ENCODE peak calls at places on chromosomes 7 and 10, in six cellular contexts. Y is heart right ventricle; O is sigmoid colon; A is CD8-positive, alpha-beta memory T cell; K is aorta; J is endothelial cell of umbilical vein. R is an unnamed sample.

GRCh38 chr7:134750083-134751062 is 29.1 kb upstream of the CALD1 start:
- DNase-seq in Y (peak; percentile 27), O (no peak), A (peak; percentile 45), K (peak; percentile 63), J (peak; percentile 51), R (peak; percentile 33)

GRCh38 chr10:50382576-50383023 is 131.3 kb upstream of the ASAH2 start:
- DNase-seq in Y (no peak), O (no peak), A (no peak), K (no peak), J (no peak), R (no peak)

GRCh38 chr10:86226801-86227201 is 139.8 kb downstream of the GRID1 start:
- DNase-seq in Y (no peak), O (no peak), A (no peak), K (no peak), J (no peak), R (no peak)

GRCh38 chr7:23918856-23919255 is 208.8 kb downstream of the STK31 start:
- DNase-seq in Y (no peak), O (no peak), A (no peak), K (no peak), J (no peak), R (no peak)

GRCh38 chr7:113367187-113367586 is 248.8 kb upstream of the SMIM30 start:
- DNase-seq in Y (no peak), O (no peak), A (no peak), K (no peak), J (no peak), R (no peak)

GRCh38 chr10:104350146-104350635 is 3.4 kb upstream of the CFAP58 start:
- DNase-seq in Y (no peak), O (no peak), A (peak; percentile 72), K (no peak), J (peak; percentile 79), R (peak; percentile 57)

GRCh38 chr7:142603870-142604448 is 145.3 kb upstream of the PRSS1 start:
- DNase-seq in Y (no peak), O (no peak), A (peak; percentile 48), K (no peak), J (peak; percentile 71), R (no peak)

GRCh38 chr10:25627606-25628005 is 306.4 kb upstream of the MYO3A start:
- DNase-seq in Y (no peak), O (no peak), A (no peak), K (no peak), J (no peak), R (no peak)

GRCh38 chr10:108597657-108598319 is 1325.5 kb downstream of the XPNPEP1 start:
- DNase-seq in Y (no peak), O (no peak), A (no peak), K (no peak), J (no peak), R (no peak)

GRCh38 chr7:41336981-41337380 is 365.9 kb downstream of the INHBA start:
- DNase-seq in Y (no peak), O (no peak), A (no peak), K (no peak), J (no peak), R (no peak)

GRCh38 chr10:7432884-7433726 is 22.3 kb upstream of the SFMBT2 start:
- DNase-seq in Y (no peak), O (no peak), A (no peak), K (no peak), J (peak; percentile 13), R (no peak)

GRCh38 chr10:17787087-17787942 is 21.8 kb upstream of the MRC1 start:
- DNase-seq in Y (no peak), O (no peak), A (no peak), K (no peak), J (peak; percentile 43), R (no peak)

GRCh38 chr7:4731803-4732202 is 43.6 kb upstream of the AP5Z1 start:
- DNase-seq in Y (no peak), O (no peak), A (no peak), K (no peak), J (no peak), R (no peak)

GRCh38 chr10:112221545-112221944 is 38.0 kb upstream of the GPAM start:
- DNase-seq in Y (no peak), O (no peak), A (no peak), K (no peak), J (no peak), R (no peak)

GRCh38 chr10:90162464-90162863 is 461.1 kb downstream of the KIF20B start:
- DNase-seq in Y (no peak), O (no peak), A (no peak), K (no peak), J (no peak), R (no peak)

GRCh38 chr7:155225095-155225494 is 72.6 kb upstream of the INSIG1 start:
- DNase-seq in Y (no peak), O (no peak), A (no peak), K (peak; percentile 18), J (no peak), R (no peak)

GRCh38 chr7:130734525-130735272 is 692 bp upstream of the KLF14 start:
- DNase-seq in Y (no peak), O (no peak), A (peak; percentile 6), K (no peak), J (peak; percentile 53), R (no peak)
- H3K27me3 ChIP-seq in Y (peaks cover 64% of the 10 kb centered on the region), O (peaks cover 56% of the 10 kb centered on the region), A (peaks cover 48% of the 10 kb centered on the region), K (peaks cover 4% of the 10 kb centered on the region), J (peaks cover 91% of the 10 kb centered on the region), R (peaks cover 32% of the 10 kb centered on the region)

DNA sequence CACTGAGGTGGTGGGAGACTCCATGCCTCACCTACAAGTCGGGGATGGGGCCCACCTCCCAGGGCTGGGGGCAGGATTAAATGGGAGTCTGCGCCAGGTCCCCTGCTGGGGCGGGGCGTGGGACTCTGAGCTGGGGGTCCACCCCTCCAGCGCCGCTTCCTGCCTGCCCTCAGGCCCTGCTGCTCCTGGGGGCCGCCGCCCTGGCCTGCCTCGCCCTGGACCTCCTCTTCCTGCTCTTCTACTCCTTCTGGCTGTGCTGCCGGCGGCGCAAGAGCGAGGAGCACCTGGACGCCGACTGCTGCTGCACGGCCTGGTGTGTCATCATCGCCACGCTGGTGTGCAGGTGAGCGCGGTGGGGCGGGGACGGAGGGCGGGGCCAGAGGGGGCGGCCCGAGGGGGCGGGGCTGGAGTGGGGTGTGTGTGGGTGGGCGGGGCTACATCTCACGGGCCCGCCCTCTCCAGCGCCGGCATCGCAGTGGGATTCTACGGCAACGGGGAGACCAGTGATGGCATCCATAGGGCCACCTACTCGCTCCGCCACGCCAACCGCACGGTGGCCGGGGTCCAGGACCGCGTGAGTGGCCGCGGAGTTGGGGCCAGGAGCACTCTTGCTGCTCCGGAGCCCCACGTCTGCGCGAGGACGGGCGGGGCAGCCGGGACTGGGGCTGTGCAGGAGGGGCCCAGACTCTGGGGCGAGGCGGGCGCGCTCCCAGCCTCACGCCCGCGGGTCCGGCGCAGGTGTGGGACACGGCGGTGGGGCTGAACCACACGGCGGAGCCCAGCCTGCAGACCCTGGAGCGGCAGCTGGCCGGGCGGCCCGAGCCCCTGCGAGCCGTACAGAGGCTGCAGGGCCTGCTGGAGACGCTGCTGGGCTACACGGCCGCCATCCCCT is 15.1 kb downstream of the TTYH3 start:
- DNase-seq in Y (no peak), O (no peak), A (no peak), K (no peak), J (no peak), R (no peak)
- H3K36me3 ChIP-seq in Y (no peaks in the 10 kb centered on the region), O (no peaks in the 10 kb centered on the region), A (no peaks in the 10 kb centered on the region), K (no peaks in the 10 kb centered on the region), J (peaks cover 15% of the 10 kb centered on the region), R (no peaks in the 10 kb centered on the region)

GRCh38 chr10:29980084-29980483 is 79.3 kb downstream of the JCAD start:
- DNase-seq in Y (peak; percentile 57), O (no peak), A (no peak), K (no peak), J (no peak), R (no peak)

GRCh38 chr10:29987471-29987870 is 71.9 kb downstream of the JCAD start:
- DNase-seq in Y (no peak), O (no peak), A (no peak), K (no peak), J (no peak), R (no peak)

GRCh38 chr10:29981510-29981909 is 77.9 kb downstream of the JCAD start:
- DNase-seq in Y (no peak), O (no peak), A (no peak), K (no peak), J (no peak), R (no peak)

GRCh38 chr10:29977161-29977560 is 82.2 kb downstream of the JCAD start:
- DNase-seq in Y (no peak), O (no peak), A (no peak), K (no peak), J (no peak), R (no peak)

GRCh38 chr10:29982997-29983648 is 76.3 kb downstream of the JCAD start:
- DNase-seq in Y (no peak), O (no peak), A (no peak), K (no peak), J (no peak), R (no peak)
- H3K4me3 ChIP-seq in Y (no peak overlapping the region), O (no peak overlapping the region), A (no peak overlapping the region), K (no peak overlapping the region), J (no peak overlapping the region), R (no peak overlapping the region)

GRCh38 chr10:129966370-129966769 is 2.3 kb upstream of the EBF3 start:
- DNase-seq in Y (no peak), O (peak; percentile 50), A (no peak), K (no peak), J (no peak), R (no peak)

GRCh38 chr10:129966831-129967578 is 2.9 kb upstream of the EBF3 start:
- DNase-seq in Y (no peak), O (peak; percentile 52), A (no peak), K (peak; percentile 28), J (no peak), R (no peak)

GRCh38 chr10:129964611-129965417 is 740 bp upstream of the EBF3 start:
- DNase-seq in Y (peak; percentile 48), O (peak; percentile 73), A (no peak), K (peak; percentile 51), J (no peak), R (no peak)

GRCh38 chr10:129965418-129965793 is 1.3 kb upstream of the EBF3 start:
- DNase-seq in Y (no peak), O (no peak), A (no peak), K (no peak), J (no peak), R (no peak)

DNA sequence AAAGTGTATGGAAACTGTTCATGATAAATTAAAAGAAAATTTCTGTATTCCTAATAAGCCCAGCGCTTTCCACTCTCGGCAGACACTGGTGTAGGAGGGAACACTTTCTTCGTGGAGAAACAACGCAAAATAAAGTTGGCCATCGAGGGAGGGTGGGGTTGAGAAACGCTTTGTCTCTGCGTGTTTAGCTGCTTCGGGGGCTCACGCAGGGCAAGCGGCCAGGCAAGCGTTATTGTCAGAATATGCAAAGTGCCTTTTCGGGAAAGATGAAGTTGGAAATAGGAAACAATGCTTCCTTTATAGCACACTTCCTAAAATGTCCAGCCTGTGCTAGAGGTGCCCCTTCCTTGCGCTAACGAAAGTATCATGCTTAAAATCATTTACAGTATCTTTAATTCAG is 1.9 kb upstream of the EBF3 start:
- DNase-seq in Y (no peak), O (no peak), A (no peak), K (no peak), J (no peak), R (no peak)
- H3K27me3 ChIP-seq in Y (peaks cover 77% of the 10 kb centered on the region), O (peaks cover 87% of the 10 kb centered on the region), A (peaks cover 49% of the 10 kb centered on the region), K (no peaks in the 10 kb centered on the region), J (peaks cover 89% of the 10 kb centered on the region), R (peaks cover 48% of the 10 kb centered on the region)

DNA sequence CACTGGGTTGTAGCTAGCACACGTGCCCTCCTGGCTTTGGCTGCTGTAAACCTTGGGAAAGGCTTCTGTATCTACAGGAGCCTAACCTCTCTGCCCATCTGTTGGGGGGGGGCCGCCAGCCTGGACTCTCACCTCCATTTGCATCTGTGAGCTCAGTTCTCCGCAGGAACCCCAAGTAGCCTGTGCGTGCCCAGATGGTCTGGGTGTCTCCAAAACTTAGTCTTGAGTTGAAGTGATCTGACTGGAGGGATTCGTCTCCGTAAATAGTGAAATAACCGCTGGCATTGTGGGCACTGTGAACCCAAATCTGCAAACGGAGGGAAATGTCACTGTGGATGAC is 147.9 kb downstream of the ZMYND11 start:
- DNase-seq in Y (no peak), O (no peak), A (no peak), K (no peak), J (no peak), R (no peak)
- H3K36me3 ChIP-seq in Y (peaks cover 18% of the 10 kb centered on the region), O (peaks cover 24% of the 10 kb centered on the region), A (no peaks in the 10 kb centered on the region), K (no peaks in the 10 kb centered on the region), J (no peaks in the 10 kb centered on the region), R (no peaks in the 10 kb centered on the region)